ENCODE peak calls at places on chromosomes 12 and 14, in eight cellular contexts. One of them, this sample, is unnamed.

GRCh38 chr12:122980192-122981035 is at the start of gene ARL6IP4:
- DNase-seq in HepG2: no peak
- DNase-seq in NB4: peak
- DNase-seq in ascending aorta: peak
- DNase-seq in HFF-Myc: no peak
- DNase-seq in cardiac fibroblast: peak
- DNase-seq in nephron progenitor cell: peak
- DNase-seq in uterus: no peak
- DNase-seq in this sample: no peak

GRCh38 chr14:94932589-94932988 is 162.7 kb upstream of the GSC start:
- DNase-seq in HepG2: no peak
- DNase-seq in NB4: no peak
- DNase-seq in ascending aorta: no peak
- DNase-seq in HFF-Myc: no peak
- DNase-seq in cardiac fibroblast: no peak
- DNase-seq in nephron progenitor cell: no peak
- DNase-seq in uterus: no peak
- DNase-seq in this sample: no peak

GRCh38 chr12:16604853-16605252 is 1.1 kb downstream of the LMO3 start:
- DNase-seq in HepG2: no peak
- DNase-seq in NB4: no peak
- DNase-seq in ascending aorta: no peak
- DNase-seq in HFF-Myc: no peak
- DNase-seq in cardiac fibroblast: no peak
- DNase-seq in nephron progenitor cell: peak
- DNase-seq in uterus: peak
- DNase-seq in this sample: no peak

GRCh38 chr14:101026341-101026740 is 122.8 kb upstream of the RTL1 start:
- DNase-seq in HepG2: no peak
- DNase-seq in NB4: no peak
- DNase-seq in ascending aorta: no peak
- DNase-seq in HFF-Myc: no peak
- DNase-seq in cardiac fibroblast: no peak
- DNase-seq in nephron progenitor cell: no peak
- DNase-seq in uterus: no peak
- DNase-seq in this sample: no peak

GRCh38 chr12:93311827-93312226 is 65.9 kb upstream of the NUDT4 start:
- DNase-seq in HepG2: no peak
- DNase-seq in NB4: no peak
- DNase-seq in ascending aorta: no peak
- DNase-seq in HFF-Myc: no peak
- DNase-seq in cardiac fibroblast: no peak
- DNase-seq in nephron progenitor cell: no peak
- DNase-seq in uterus: no peak
- DNase-seq in this sample: no peak

GRCh38 chr12:116420476-116420875 is 138.7 kb upstream of the MAP1LC3B2 start:
- DNase-seq in HepG2: no peak
- DNase-seq in NB4: no peak
- DNase-seq in ascending aorta: no peak
- DNase-seq in HFF-Myc: no peak
- DNase-seq in cardiac fibroblast: no peak
- DNase-seq in nephron progenitor cell: no peak
- DNase-seq in uterus: no peak
- DNase-seq in this sample: no peak

GRCh38 chr12:105406497-105406896 is 76.0 kb downstream of the C12orf75 start:
- DNase-seq in HepG2: no peak
- DNase-seq in NB4: no peak
- DNase-seq in ascending aorta: no peak
- DNase-seq in HFF-Myc: no peak
- DNase-seq in cardiac fibroblast: no peak
- DNase-seq in nephron progenitor cell: no peak
- DNase-seq in uterus: no peak
- DNase-seq in this sample: no peak

GRCh38 chr12:27965411-27965810 is 7.1 kb downstream of the PTHLH start:
- DNase-seq in HepG2: no peak
- DNase-seq in NB4: no peak
- DNase-seq in ascending aorta: no peak
- DNase-seq in HFF-Myc: no peak
- DNase-seq in cardiac fibroblast: no peak
- DNase-seq in nephron progenitor cell: no peak
- DNase-seq in uterus: no peak
- DNase-seq in this sample: no peak

GRCh38 chr12:92866418-92866817 is 62.7 kb downstream of the EEA1 start:
- DNase-seq in HepG2: no peak
- DNase-seq in NB4: no peak
- DNase-seq in ascending aorta: no peak
- DNase-seq in HFF-Myc: no peak
- DNase-seq in cardiac fibroblast: no peak
- DNase-seq in nephron progenitor cell: no peak
- DNase-seq in uterus: no peak
- DNase-seq in this sample: no peak

GRCh38 chr12:24605916-24606315 is 343.0 kb downstream of the BCAT1 start:
- DNase-seq in HepG2: no peak
- DNase-seq in NB4: no peak
- DNase-seq in ascending aorta: no peak
- DNase-seq in HFF-Myc: no peak
- DNase-seq in cardiac fibroblast: no peak
- DNase-seq in nephron progenitor cell: no peak
- DNase-seq in uterus: no peak
- DNase-seq in this sample: no peak

DNA sequence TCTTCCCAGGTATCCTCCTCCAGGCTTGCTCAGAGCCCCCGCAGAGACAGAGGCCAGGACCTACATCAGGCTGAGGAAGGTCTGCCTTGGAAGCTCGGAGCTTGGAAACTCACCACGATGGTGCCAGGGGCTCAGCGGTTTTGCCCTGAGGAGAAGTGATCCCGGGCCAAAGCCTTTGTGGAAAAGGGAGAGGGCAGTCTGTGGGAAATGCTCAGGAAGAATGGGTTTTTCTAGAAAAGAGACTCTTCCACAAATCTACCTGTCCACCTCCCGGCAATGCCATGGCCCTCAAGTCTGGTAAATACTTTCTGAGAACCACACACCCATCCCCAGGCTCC is 8.0 kb downstream of the KRT2 start:
- DNase-seq in HepG2: no peak
- DNase-seq in NB4: no peak
- DNase-seq in ascending aorta: no peak
- DNase-seq in HFF-Myc: no peak
- DNase-seq in cardiac fibroblast: no peak
- DNase-seq in nephron progenitor cell: no peak
- DNase-seq in uterus: no peak
- DNase-seq in this sample: peak
- TF ChIP-seq CTCF in HepG2: no peak
- TF ChIP-seq CTCF in NB4: no peak
- TF ChIP-seq CTCF in ascending aorta: no peak
- TF ChIP-seq CTCF in HFF-Myc: no peak
- TF ChIP-seq CTCF in cardiac fibroblast: no peak
- TF ChIP-seq CTCF in nephron progenitor cell: no peak
- TF ChIP-seq CTCF in uterus: no peak
- TF ChIP-seq CTCF in this sample: no peak

GRCh38 chr12:45725631-45726593 is 3.6 kb upstream of the ARID2 start:
- DNase-seq in HepG2: peak
- DNase-seq in NB4: peak
- DNase-seq in ascending aorta: no peak
- DNase-seq in HFF-Myc: no peak
- DNase-seq in cardiac fibroblast: peak
- DNase-seq in nephron progenitor cell: peak
- DNase-seq in uterus: no peak
- DNase-seq in this sample: no peak
- TF ChIP-seq CTCF in HepG2: peak
- TF ChIP-seq CTCF in NB4: peak
- TF ChIP-seq CTCF in ascending aorta: peak
- TF ChIP-seq CTCF in HFF-Myc: peak
- TF ChIP-seq CTCF in cardiac fibroblast: peak
- TF ChIP-seq CTCF in nephron progenitor cell: peak
- TF ChIP-seq CTCF in uterus: peak
- TF ChIP-seq CTCF in this sample: peak

DNA sequence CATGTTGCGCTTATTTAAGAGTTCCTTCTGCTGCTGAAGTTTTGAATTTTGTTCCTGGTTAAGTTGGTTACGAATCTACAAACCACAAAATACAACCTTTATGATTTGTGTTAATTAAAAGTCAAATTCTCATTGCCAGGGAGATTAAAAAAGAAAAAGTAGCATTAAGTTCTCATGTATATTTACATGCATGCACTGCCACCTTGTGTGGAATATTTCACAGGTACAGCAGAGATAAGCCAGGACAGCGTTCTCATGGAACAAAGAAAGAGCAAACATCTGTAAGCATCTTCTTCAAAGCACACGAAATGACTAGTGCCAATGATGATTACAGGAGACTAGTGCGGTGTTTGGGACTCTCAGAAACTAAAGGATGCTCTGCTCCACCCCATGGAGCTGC is 34.2 kb downstream of the ZFYVE21 start:
- DNase-seq in HepG2: no peak
- DNase-seq in NB4: no peak
- DNase-seq in ascending aorta: no peak
- DNase-seq in HFF-Myc: no peak
- DNase-seq in cardiac fibroblast: no peak
- DNase-seq in nephron progenitor cell: no peak
- DNase-seq in uterus: no peak
- DNase-seq in this sample: no peak
- TF ChIP-seq CTCF in HepG2: peak
- TF ChIP-seq CTCF in NB4: no peak
- TF ChIP-seq CTCF in ascending aorta: no peak
- TF ChIP-seq CTCF in HFF-Myc: no peak
- TF ChIP-seq CTCF in cardiac fibroblast: no peak
- TF ChIP-seq CTCF in nephron progenitor cell: no peak
- TF ChIP-seq CTCF in uterus: no peak
- TF ChIP-seq CTCF in this sample: no peak

GRCh38 chr12:108129017-108129812 is at the start of gene WSCD2:
- DNase-seq in HepG2: peak
- DNase-seq in NB4: peak
- DNase-seq in ascending aorta: peak
- DNase-seq in HFF-Myc: no peak
- DNase-seq in cardiac fibroblast: no peak
- DNase-seq in nephron progenitor cell: peak
- DNase-seq in uterus: peak
- DNase-seq in this sample: no peak
- TF ChIP-seq CTCF in HepG2: peak
- TF ChIP-seq CTCF in NB4: no peak
- TF ChIP-seq CTCF in ascending aorta: no peak
- TF ChIP-seq CTCF in HFF-Myc: no peak
- TF ChIP-seq CTCF in cardiac fibroblast: no peak
- TF ChIP-seq CTCF in nephron progenitor cell: peak
- TF ChIP-seq CTCF in uterus: no peak
- TF ChIP-seq CTCF in this sample: no peak

GRCh38 chr12:63770375-63770774 is 9.3 kb upstream of the RXYLT1 start:
- DNase-seq in HepG2: no peak
- DNase-seq in NB4: no peak
- DNase-seq in ascending aorta: no peak
- DNase-seq in HFF-Myc: no peak
- DNase-seq in cardiac fibroblast: no peak
- DNase-seq in nephron progenitor cell: no peak
- DNase-seq in uterus: no peak
- DNase-seq in this sample: no peak

GRCh38 chr12:63764481-63764880 is 15.2 kb upstream of the RXYLT1 start:
- DNase-seq in HepG2: no peak
- DNase-seq in NB4: no peak
- DNase-seq in ascending aorta: no peak
- DNase-seq in HFF-Myc: no peak
- DNase-seq in cardiac fibroblast: no peak
- DNase-seq in nephron progenitor cell: peak
- DNase-seq in uterus: no peak
- DNase-seq in this sample: no peak

DNA sequence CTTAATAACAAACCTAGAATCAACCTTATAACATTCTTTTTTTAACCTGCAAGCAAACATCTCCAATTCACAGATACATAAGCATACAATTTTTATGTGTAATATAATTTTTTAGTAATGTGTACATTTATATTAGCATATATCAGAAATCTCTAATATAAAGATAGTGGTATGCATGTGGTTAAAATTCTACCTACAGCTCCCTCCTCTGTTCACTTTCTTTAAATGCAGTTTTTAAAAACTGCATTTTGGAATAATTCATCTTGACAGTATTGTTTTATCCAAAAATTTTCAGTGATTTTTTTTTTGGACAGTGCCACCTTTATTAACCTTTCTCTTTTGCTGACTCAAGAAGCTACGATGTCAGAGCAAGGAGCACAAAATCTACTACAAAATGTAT is 13.2 kb upstream of the RXYLT1 start:
- DNase-seq in HepG2: no peak
- DNase-seq in NB4: no peak
- DNase-seq in ascending aorta: no peak
- DNase-seq in HFF-Myc: no peak
- DNase-seq in cardiac fibroblast: no peak
- DNase-seq in nephron progenitor cell: no peak
- DNase-seq in uterus: no peak
- DNase-seq in this sample: no peak
- TF ChIP-seq CTCF in HepG2: no peak
- TF ChIP-seq CTCF in NB4: no peak
- TF ChIP-seq CTCF in ascending aorta: no peak
- TF ChIP-seq CTCF in HFF-Myc: no peak
- TF ChIP-seq CTCF in cardiac fibroblast: no peak
- TF ChIP-seq CTCF in nephron progenitor cell: no peak
- TF ChIP-seq CTCF in uterus: no peak
- TF ChIP-seq CTCF in this sample: no peak

GRCh38 chr14:21192447-21192822 is 36.6 kb upstream of the OR5AU1 start:
- DNase-seq in HepG2: no peak
- DNase-seq in NB4: no peak
- DNase-seq in ascending aorta: no peak
- DNase-seq in HFF-Myc: no peak
- DNase-seq in cardiac fibroblast: no peak
- DNase-seq in nephron progenitor cell: no peak
- DNase-seq in uterus: no peak
- DNase-seq in this sample: no peak

GRCh38 chr14:21192875-21193535 is 37.1 kb upstream of the OR5AU1 start:
- DNase-seq in HepG2: no peak
- DNase-seq in NB4: no peak
- DNase-seq in ascending aorta: no peak
- DNase-seq in HFF-Myc: no peak
- DNase-seq in cardiac fibroblast: no peak
- DNase-seq in nephron progenitor cell: no peak
- DNase-seq in uterus: no peak
- DNase-seq in this sample: no peak

GRCh38 chr14:21194597-21194996 is 38.7 kb upstream of the OR5AU1 start:
- DNase-seq in HepG2: no peak
- DNase-seq in NB4: no peak
- DNase-seq in ascending aorta: no peak
- DNase-seq in HFF-Myc: no peak
- DNase-seq in cardiac fibroblast: no peak
- DNase-seq in nephron progenitor cell: no peak
- DNase-seq in uterus: no peak
- DNase-seq in this sample: no peak

GRCh38 chr14:21191809-21192446 is 36.1 kb upstream of the OR5AU1 start:
- DNase-seq in HepG2: peak
- DNase-seq in NB4: peak
- DNase-seq in ascending aorta: peak
- DNase-seq in HFF-Myc: no peak
- DNase-seq in cardiac fibroblast: peak
- DNase-seq in nephron progenitor cell: peak
- DNase-seq in uterus: peak
- DNase-seq in this sample: no peak

DNA sequence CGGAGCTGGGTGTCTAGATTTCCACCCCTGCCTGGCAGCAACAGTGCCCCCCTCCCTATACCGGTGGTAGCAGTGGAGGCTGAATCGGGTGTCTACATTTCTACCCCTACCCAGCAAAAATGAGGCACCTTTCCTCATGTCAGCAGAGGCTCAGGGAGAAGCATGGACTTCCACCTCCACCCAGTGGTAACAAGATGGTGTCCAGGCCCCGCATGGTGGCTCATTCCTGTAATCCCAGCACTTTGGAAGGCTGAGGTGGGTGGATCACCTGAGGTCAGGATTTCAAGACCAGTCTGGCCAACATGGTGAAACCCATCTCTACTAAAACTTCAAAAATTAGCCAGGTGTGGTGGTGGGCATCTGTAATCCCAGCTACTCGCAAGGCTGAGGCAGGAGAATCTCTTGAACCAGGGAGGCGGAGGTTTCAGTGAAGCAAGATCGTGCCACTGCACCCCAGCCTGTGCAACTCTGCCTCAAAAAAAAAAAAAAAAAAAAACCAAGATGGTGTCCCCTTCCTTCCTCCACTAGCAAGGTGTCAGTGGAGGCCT is 35.5 kb upstream of the OR5AU1 start:
- DNase-seq in HepG2: no peak
- DNase-seq in NB4: no peak
- DNase-seq in ascending aorta: no peak
- DNase-seq in HFF-Myc: no peak
- DNase-seq in cardiac fibroblast: no peak
- DNase-seq in nephron progenitor cell: no peak
- DNase-seq in uterus: no peak
- DNase-seq in this sample: no peak
- TF ChIP-seq CTCF in HepG2: peak
- TF ChIP-seq CTCF in NB4: no peak
- TF ChIP-seq CTCF in ascending aorta: no peak
- TF ChIP-seq CTCF in HFF-Myc: no peak
- TF ChIP-seq CTCF in cardiac fibroblast: no peak
- TF ChIP-seq CTCF in nephron progenitor cell: no peak
- TF ChIP-seq CTCF in uterus: no peak
- TF ChIP-seq CTCF in this sample: no peak